ENCODE peak calls at places on chromosomes 1 and 21, in six cellular contexts. One of them, this sample, is unnamed.
A peak's percentile ranks its signal among the peaks of the same experiment; 100 is the strongest.

GRCh38 chr1:48681476-48682305 is 95.0 kb downstream of the BEND5 start:
- DNase-seq in SK-N-DZ: no peak
- DNase-seq in mucosa of gallbladder: no peak
- DNase-seq in CD8-positive, alpha-beta memory T cell: no peak
- DNase-seq in AG10803: peak; percentile 6
- DNase-seq in foreskin keratinocyte: no peak
- DNase-seq in this sample: no peak

GRCh38 chr1:111888740-111889376 is 100.6 kb downstream of the KCND3 start:
- DNase-seq in mucosa of gallbladder: no peak
- DNase-seq in SK-N-DZ: no peak
- DNase-seq in AG10803: no peak
- DNase-seq in CD8-positive, alpha-beta memory T cell: no peak
- DNase-seq in foreskin keratinocyte: no peak
- DNase-seq in this sample: no peak

GRCh38 chr1:230937370-230937769 is 41.3 kb downstream of the TTC13 start:
- DNase-seq in AG10803: peak; percentile 39
- DNase-seq in CD8-positive, alpha-beta memory T cell: no peak
- DNase-seq in mucosa of gallbladder: no peak
- DNase-seq in SK-N-DZ: no peak
- DNase-seq in foreskin keratinocyte: no peak
- DNase-seq in this sample: no peak

GRCh38 chr1:208501542-208501941 is 257.4 kb upstream of the PLXNA2 start:
- DNase-seq in SK-N-DZ: no peak
- DNase-seq in mucosa of gallbladder: no peak
- DNase-seq in foreskin keratinocyte: no peak
- DNase-seq in CD8-positive, alpha-beta memory T cell: no peak
- DNase-seq in AG10803: no peak
- DNase-seq in this sample: no peak

GRCh38 chr1:105337427-105337826 is 1587.7 kb downstream of the AMY1C start:
- DNase-seq in SK-N-DZ: no peak
- DNase-seq in foreskin keratinocyte: no peak
- DNase-seq in AG10803: no peak
- DNase-seq in mucosa of gallbladder: no peak
- DNase-seq in CD8-positive, alpha-beta memory T cell: no peak
- DNase-seq in this sample: no peak

GRCh38 chr1:115373305-115373704 is 35.3 kb upstream of the NGF start:
- DNase-seq in mucosa of gallbladder: no peak
- DNase-seq in CD8-positive, alpha-beta memory T cell: no peak
- DNase-seq in foreskin keratinocyte: peak; percentile 35
- DNase-seq in SK-N-DZ: no peak
- DNase-seq in AG10803: peak; percentile 96
- DNase-seq in this sample: no peak

GRCh38 chr1:208835082-208835467 is 590.9 kb upstream of the PLXNA2 start:
- DNase-seq in SK-N-DZ: peak; percentile 8
- DNase-seq in AG10803: no peak
- DNase-seq in CD8-positive, alpha-beta memory T cell: no peak
- DNase-seq in foreskin keratinocyte: no peak
- DNase-seq in mucosa of gallbladder: no peak
- DNase-seq in this sample: no peak

GRCh38 chr1:204936765-204937164 is 66.1 kb downstream of the NFASC start:
- DNase-seq in CD8-positive, alpha-beta memory T cell: no peak
- DNase-seq in mucosa of gallbladder: no peak
- DNase-seq in AG10803: no peak
- DNase-seq in SK-N-DZ: no peak
- DNase-seq in foreskin keratinocyte: no peak
- DNase-seq in this sample: no peak

GRCh38 chr1:15154480-15155036 is 1.0 kb downstream of the TMEM51 start:
- DNase-seq in mucosa of gallbladder: no peak
- DNase-seq in CD8-positive, alpha-beta memory T cell: no peak
- DNase-seq in AG10803: no peak
- DNase-seq in SK-N-DZ: peak; percentile 16
- DNase-seq in foreskin keratinocyte: no peak
- DNase-seq in this sample: peak; percentile 59

GRCh38 chr21:45254557-45254930 is 33.2 kb downstream of the POFUT2 start:
- DNase-seq in foreskin keratinocyte: no peak
- DNase-seq in CD8-positive, alpha-beta memory T cell: no peak
- DNase-seq in mucosa of gallbladder: no peak
- DNase-seq in AG10803: no peak
- DNase-seq in SK-N-DZ: no peak
- DNase-seq in this sample: no peak

GRCh38 chr1:155254714-155255242 is 505 bp downstream of the ENTREP3 start:
- DNase-seq in CD8-positive, alpha-beta memory T cell: no peak
- DNase-seq in foreskin keratinocyte: no peak
- DNase-seq in SK-N-DZ: peak; percentile 55
- DNase-seq in mucosa of gallbladder: no peak
- DNase-seq in AG10803: no peak
- DNase-seq in this sample: no peak

GRCh38 chr1:159473335-159473734 is 33.8 kb downstream of the OR10J1 start:
- DNase-seq in mucosa of gallbladder: no peak
- DNase-seq in AG10803: no peak
- DNase-seq in CD8-positive, alpha-beta memory T cell: no peak
- DNase-seq in foreskin keratinocyte: no peak
- DNase-seq in SK-N-DZ: no peak
- DNase-seq in this sample: no peak

GRCh38 chr1:235834620-235835019 is 32.1 kb downstream of the LYST start:
- DNase-seq in SK-N-DZ: no peak
- DNase-seq in CD8-positive, alpha-beta memory T cell: no peak
- DNase-seq in foreskin keratinocyte: no peak
- DNase-seq in mucosa of gallbladder: no peak
- DNase-seq in AG10803: no peak
- DNase-seq in this sample: no peak

GRCh38 chr1:56754713-56755505 is 64.3 kb downstream of the FYB2 start:
- DNase-seq in SK-N-DZ: no peak
- DNase-seq in AG10803: no peak
- DNase-seq in mucosa of gallbladder: no peak
- DNase-seq in foreskin keratinocyte: no peak
- DNase-seq in CD8-positive, alpha-beta memory T cell: no peak
- DNase-seq in this sample: no peak

GRCh38 chr1:147202576-147202975 is 22.6 kb downstream of the FMO5 start:
- DNase-seq in AG10803: no peak
- DNase-seq in SK-N-DZ: no peak
- DNase-seq in foreskin keratinocyte: no peak
- DNase-seq in mucosa of gallbladder: no peak
- DNase-seq in CD8-positive, alpha-beta memory T cell: no peak
- DNase-seq in this sample: no peak

GRCh38 chr1:48536477-48536876 is 64.5 kb upstream of the SPATA6 start:
- DNase-seq in CD8-positive, alpha-beta memory T cell: no peak
- DNase-seq in SK-N-DZ: no peak
- DNase-seq in mucosa of gallbladder: no peak
- DNase-seq in foreskin keratinocyte: no peak
- DNase-seq in AG10803: no peak
- DNase-seq in this sample: no peak

GRCh38 chr1:207619833-207620572 is 24.9 kb upstream of the CR1L start:
- DNase-seq in CD8-positive, alpha-beta memory T cell: peak; percentile 10
- DNase-seq in mucosa of gallbladder: peak; percentile 33
- DNase-seq in AG10803: peak; percentile 60
- DNase-seq in SK-N-DZ: peak; percentile 30
- DNase-seq in foreskin keratinocyte: peak; percentile 4
- DNase-seq in this sample: no peak